ENCODE peak calls at places on chromosomes 6 and 20, in seven cellular contexts. B, Z, J, Q, S, O and E are unnamed samples.

GRCh38 chr20:63917811-63918210 is 22.9 kb downstream of the DNAJC5 start:
- DNase-seq in O (no peak), S (no peak), B (no peak), J (no peak), Q (no peak), Z (no peak), E (no peak)

GRCh38 chr20:40562031-40562430 is 127.0 kb downstream of the MAFB start:
- DNase-seq in O (no peak), S (no peak), Z (peak), J (no peak), B (no peak), Q (peak), E (no peak)

GRCh38 chr6:158026901-158027589 is 45.4 kb downstream of the SYNJ2 start:
- DNase-seq in O (no peak), B (peak), Z (no peak), J (no peak), Q (no peak), S (no peak), E (no peak)

GRCh38 chr20:41222299-41222698 is 85.0 kb downstream of the PLCG1 start:
- DNase-seq in S (no peak), J (no peak), Q (no peak), Z (no peak), O (no peak), B (no peak), E (no peak)

GRCh38 chr20:49285813-49286494 is 8.1 kb upstream of the ZNFX1 start:
- DNase-seq in Q (no peak), O (no peak), B (no peak), S (no peak), J (no peak), Z (no peak), E (no peak)

GRCh38 chr20:38957477-38957876 is 4.7 kb upstream of the DHX35 start:
- DNase-seq in S (no peak), Q (no peak), B (no peak), J (no peak), O (no peak), Z (no peak), E (no peak)

GRCh38 chr6:7773322-7773721 is 47.4 kb downstream of the BMP6 start:
- DNase-seq in O (no peak), Z (no peak), B (no peak), J (no peak), S (no peak), Q (no peak), E (no peak)

GRCh38 chr6:163872335-163872734 is 457.8 kb downstream of the QKI start:
- DNase-seq in O (no peak), S (peak), B (no peak), Z (peak), Q (no peak), J (no peak), E (no peak)

GRCh38 chr6:14110001-14110818 is 7.4 kb upstream of the CD83 start:
- DNase-seq in J (peak), Q (no peak), Z (no peak), O (no peak), B (no peak), S (no peak), E (no peak)

GRCh38 chr20:16381444-16381843 is 191.8 kb downstream of the KIF16B start:
- DNase-seq in B (no peak), Z (no peak), S (no peak), O (no peak), J (no peak), Q (no peak), E (no peak)

GRCh38 chr6:130937942-130938604 is 110.9 kb downstream of the SMLR1 start:
- DNase-seq in J (no peak), S (no peak), O (no peak), Q (peak), B (no peak), Z (peak), E (no peak)

GRCh38 chr20:48131581-48131980 is 346.3 kb upstream of the SULF2 start:
- DNase-seq in Q (no peak), Z (no peak), J (no peak), S (no peak), O (no peak), B (no peak), E (no peak)

GRCh38 chr6:125116170-125116569 is 37.4 kb upstream of the TPD52L1 start:
- DNase-seq in O (no peak), Z (no peak), S (no peak), J (no peak), B (no peak), Q (no peak), E (no peak)

GRCh38 chr20:63127700-63128364 is 88.1 kb downstream of the YTHDF1 start:
- DNase-seq in S (no peak), Q (no peak), O (no peak), B (peak), J (no peak), Z (no peak), E (no peak)

GRCh38 chr6:26105109-26105730 is 18.0 kb downstream of the HFE start:
- DNase-seq in Q (no peak), O (no peak), Z (no peak), J (no peak), S (no peak), B (no peak), E (peak)

GRCh38 chr6:112224088-112224487 is 30.3 kb downstream of the LAMA4 start:
- DNase-seq in Z (no peak), O (no peak), Q (no peak), B (no peak), S (no peak), J (no peak), E (no peak)

GRCh38 chr20:61682998-61683681 is 382.5 kb downstream of the TAF4 start:
- DNase-seq in Z (no peak), O (no peak), J (no peak), B (no peak), S (no peak), Q (no peak), E (no peak)

GRCh38 chr20:61684136-61684535 is 381.5 kb downstream of the TAF4 start:
- DNase-seq in S (no peak), Q (no peak), J (no peak), Z (no peak), B (no peak), O (no peak), E (no peak)

GRCh38 chr20:61683721-61684120 is 382.0 kb downstream of the TAF4 start:
- DNase-seq in S (no peak), J (no peak), Q (no peak), B (no peak), O (no peak), Z (no peak), E (no peak)

GRCh38 chr20:61685462-61685861 is 380.2 kb downstream of the TAF4 start:
- DNase-seq in Q (no peak), O (no peak), J (no peak), B (no peak), Z (no peak), S (no peak), E (no peak)

DNA sequence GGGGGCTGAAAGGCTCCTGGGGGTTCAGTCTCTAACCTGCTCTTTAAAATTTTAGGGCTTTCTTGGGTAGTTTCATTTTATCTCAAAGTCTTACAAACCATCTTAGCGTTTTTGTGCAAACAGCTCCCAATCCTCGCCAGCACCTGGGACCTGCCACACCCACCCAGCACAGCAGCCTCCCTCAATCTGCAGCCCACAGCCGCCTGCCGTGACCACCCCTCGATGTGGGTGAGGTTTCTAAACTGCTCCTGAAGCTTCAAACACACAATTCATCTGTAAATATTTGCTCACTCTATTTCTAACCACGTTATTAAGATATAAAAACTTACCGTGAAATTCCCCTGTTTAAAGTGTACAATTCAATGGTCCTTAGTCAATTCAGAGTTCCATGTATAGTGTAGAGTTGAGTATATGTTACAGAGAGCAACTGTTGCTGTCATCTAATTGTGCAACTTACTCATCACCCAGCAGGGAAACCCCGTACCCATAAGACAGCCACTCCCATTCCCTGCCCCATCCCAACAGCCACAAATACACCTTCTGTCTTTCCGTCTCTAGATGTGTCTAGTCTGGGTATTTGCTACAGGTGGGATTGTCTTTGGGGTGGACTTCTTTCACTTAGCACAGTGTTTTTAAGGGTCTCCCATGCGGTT is 381.0 kb downstream of the TAF4 start:
- DNase-seq in S (no peak), Q (no peak), O (no peak), B (no peak), Z (no peak), J (no peak), E (no peak)
- TF ChIP-seq CTCF in S (no peak), Q (no peak), O (no peak), B (no peak), Z (no peak), J (no peak), E (no peak)

GRCh38 chr6:140319209-140319608 is 944.8 kb upstream of the CITED2 start:
- DNase-seq in Z (peak), J (peak), O (no peak), B (no peak), Q (no peak), S (peak), E (no peak)

GRCh38 chr6:140320799-140321099 is 946.3 kb upstream of the CITED2 start:
- DNase-seq in S (no peak), Z (no peak), Q (no peak), B (no peak), O (peak), J (no peak), E (no peak)

GRCh38 chr6:140320081-140320798 is 945.8 kb upstream of the CITED2 start:
- DNase-seq in B (no peak), J (no peak), O (no peak), S (peak), Q (no peak), Z (peak), E (no peak)

GRCh38 chr6:140318408-140318807 is 944.0 kb upstream of the CITED2 start:
- DNase-seq in S (no peak), Q (no peak), J (no peak), Z (no peak), O (no peak), B (no peak), E (no peak)

DNA sequence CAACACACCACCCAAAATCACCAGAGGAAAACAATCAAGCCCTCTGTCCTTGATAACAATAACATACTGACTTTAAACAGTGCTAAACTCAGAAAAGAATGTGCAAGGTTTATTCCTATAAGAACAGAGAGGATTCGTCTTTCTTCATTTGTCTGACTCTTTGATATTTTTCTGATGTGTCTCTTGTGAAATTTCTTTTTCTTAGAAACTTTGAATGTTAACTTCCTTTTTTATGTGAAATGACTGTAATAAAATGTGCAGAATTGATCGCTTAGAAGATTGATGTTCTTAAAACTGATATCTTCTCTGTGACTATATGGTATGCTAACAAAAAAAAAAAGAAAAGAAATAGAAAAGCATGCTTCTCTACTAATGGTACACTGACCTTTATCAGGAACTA is 947.4 kb upstream of the CITED2 start:
- DNase-seq in S (no peak), J (no peak), Z (no peak), O (no peak), Q (no peak), B (no peak), E (no peak)
- TF ChIP-seq CTCF in S (no peak), J (no peak), Z (no peak), O (no peak), Q (no peak), B (no peak), E (no peak)

GRCh38 chr6:19472168-19472567 is 365.0 kb upstream of the ID4 start:
- DNase-seq in J (no peak), O (no peak), B (no peak), S (peak), Q (peak), Z (peak), E (no peak)

GRCh38 chr6:19470333-19470732 is 366.8 kb upstream of the ID4 start:
- DNase-seq in J (no peak), B (no peak), O (no peak), Q (no peak), Z (no peak), S (no peak), E (no peak)

GRCh38 chr6:19478273-19478672 is 358.9 kb upstream of the ID4 start:
- DNase-seq in S (no peak), Q (no peak), B (no peak), J (no peak), O (no peak), Z (no peak), E (no peak)

GRCh38 chr6:19477563-19477962 is 359.6 kb upstream of the ID4 start:
- DNase-seq in J (no peak), O (no peak), Z (no peak), Q (peak), B (no peak), S (no peak), E (no peak)

GRCh38 chr6:19472850-19473249 is 364.3 kb upstream of the ID4 start:
- DNase-seq in S (no peak), Q (peak), B (no peak), O (peak), Z (no peak), J (no peak), E (peak)
- TF ChIP-seq CTCF in S (peak), Q (peak), B (no peak), O (no peak), Z (peak), J (no peak), E (peak)

DNA sequence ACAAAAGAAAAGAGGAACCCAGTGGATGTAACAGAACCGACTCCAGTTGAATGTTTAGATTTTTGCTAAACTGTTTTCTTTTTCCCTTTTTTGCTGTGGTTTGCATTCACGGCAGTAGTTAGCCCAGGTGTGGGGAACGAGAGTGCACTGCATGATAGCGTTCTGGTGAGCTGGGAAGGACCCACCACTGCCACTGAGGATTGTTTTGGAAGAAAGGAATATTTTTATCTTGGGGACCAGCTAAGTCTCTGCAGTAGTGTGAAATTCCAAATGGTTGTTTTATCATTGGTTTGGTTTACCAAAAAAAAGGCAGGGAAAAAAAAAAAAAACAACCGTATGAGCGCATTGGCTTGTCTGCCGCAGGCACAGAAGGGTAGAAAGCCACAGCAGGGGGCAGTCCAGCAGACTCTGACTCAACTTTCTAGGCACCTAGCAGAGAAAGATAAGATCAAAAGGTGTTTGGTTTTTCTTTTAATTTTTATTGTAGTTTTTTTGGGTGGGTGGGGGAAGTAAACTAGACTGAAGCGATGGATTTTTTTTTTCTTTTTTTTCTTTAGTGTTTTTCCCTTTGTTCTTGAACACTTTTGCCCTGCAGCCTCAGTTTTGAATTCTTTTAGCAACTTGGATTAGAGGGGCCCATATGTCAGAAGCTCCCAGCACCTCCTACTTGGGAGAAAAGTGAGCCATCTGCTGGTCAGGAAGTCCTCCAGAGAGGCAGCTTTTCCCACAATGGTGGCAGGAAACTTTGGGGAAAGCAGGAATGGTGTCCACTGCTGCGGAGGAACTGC is 13.5 kb upstream of the RAB5IF start:
- DNase-seq in J (no peak), S (peak), Q (peak), O (peak), Z (peak), B (no peak), E (no peak)
- TF ChIP-seq CTCF in J (peak), S (peak), Q (peak), O (no peak), Z (peak), B (no peak), E (peak)

GRCh38 chr6:32954983-32955802 is 2.3 kb upstream of the HLA-DMA start:
- DNase-seq in Q (peak), J (no peak), Z (peak), O (peak), B (no peak), S (no peak), E (peak)
- TF ChIP-seq CTCF in Q (peak), J (peak), Z (peak), O (no peak), B (peak), S (peak), E (peak)

DNA sequence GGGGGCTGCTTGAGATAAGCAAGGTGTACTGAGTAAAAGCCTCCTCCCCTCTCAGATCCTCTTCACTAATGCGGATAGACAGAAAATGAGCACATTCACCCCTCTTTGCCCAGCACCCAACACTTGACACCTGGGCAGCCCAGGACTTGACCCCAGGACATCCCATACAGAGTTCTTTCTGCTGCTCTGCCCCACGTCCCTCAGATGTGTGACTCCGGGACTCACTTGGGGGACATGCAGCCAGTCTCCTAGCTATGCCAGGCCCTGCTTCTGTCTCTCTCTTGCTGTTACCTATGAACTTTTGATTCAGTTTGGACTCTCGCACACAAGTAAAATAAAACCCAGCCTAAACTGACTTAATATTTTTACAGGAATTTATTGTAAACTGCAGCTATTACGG is 159.9 kb downstream of the EYA2 start:
- DNase-seq in S (no peak), Q (no peak), J (no peak), O (no peak), B (no peak), Z (no peak), E (no peak)
- TF ChIP-seq CTCF in S (no peak), Q (no peak), J (no peak), O (no peak), B (no peak), Z (no peak), E (no peak)